ENCODE peak calls at places on chromosomes 5 and 9, in seven cellular contexts. One of them, this sample, is unnamed.

GRCh38 chr5:42982107-42982622 is 58.0 kb downstream of the ANXA2R start:
- DNase-seq in left colon: no peak
- DNase-seq in RCC 7860: no peak
- DNase-seq in kidney glomerular epithelial cell: no peak
- DNase-seq in HEK293T: no peak
- DNase-seq in ELR: no peak
- DNase-seq in CD8-positive, alpha-beta T cell: no peak
- DNase-seq in this sample: no peak

GRCh38 chr5:61860978-61861377 is 445.0 kb upstream of the KIF2A start:
- DNase-seq in left colon: no peak
- DNase-seq in RCC 7860: no peak
- DNase-seq in kidney glomerular epithelial cell: no peak
- DNase-seq in HEK293T: no peak
- DNase-seq in ELR: no peak
- DNase-seq in CD8-positive, alpha-beta T cell: no peak
- DNase-seq in this sample: no peak

GRCh38 chr5:2251751-2252150 is 369.0 kb upstream of the IRX4 start:
- DNase-seq in left colon: no peak
- DNase-seq in RCC 7860: no peak
- DNase-seq in kidney glomerular epithelial cell: no peak
- DNase-seq in HEK293T: no peak
- DNase-seq in ELR: no peak
- DNase-seq in CD8-positive, alpha-beta T cell: no peak
- DNase-seq in this sample: no peak

GRCh38 chr5:80198399-80198798 is 57.4 kb downstream of the SERINC5 start:
- DNase-seq in left colon: no peak
- DNase-seq in RCC 7860: no peak
- DNase-seq in kidney glomerular epithelial cell: no peak
- DNase-seq in HEK293T: no peak
- DNase-seq in ELR: no peak
- DNase-seq in CD8-positive, alpha-beta T cell: no peak
- DNase-seq in this sample: no peak

GRCh38 chr5:136034976-136035375 is 6.2 kb downstream of the TGFBI start:
- DNase-seq in left colon: no peak
- DNase-seq in RCC 7860: no peak
- DNase-seq in kidney glomerular epithelial cell: no peak
- DNase-seq in HEK293T: no peak
- DNase-seq in ELR: no peak
- DNase-seq in CD8-positive, alpha-beta T cell: no peak
- DNase-seq in this sample: no peak

GRCh38 chr9:38182321-38182720 is 113.3 kb upstream of the SHB start:
- DNase-seq in left colon: no peak
- DNase-seq in RCC 7860: no peak
- DNase-seq in kidney glomerular epithelial cell: no peak
- DNase-seq in HEK293T: no peak
- DNase-seq in ELR: no peak
- DNase-seq in CD8-positive, alpha-beta T cell: no peak
- DNase-seq in this sample: no peak

GRCh38 chr5:179339996-179340395 is 5.3 kb downstream of the ADAMTS2 start:
- DNase-seq in left colon: no peak
- DNase-seq in RCC 7860: no peak
- DNase-seq in kidney glomerular epithelial cell: no peak
- DNase-seq in HEK293T: no peak
- DNase-seq in ELR: no peak
- DNase-seq in CD8-positive, alpha-beta T cell: no peak
- DNase-seq in this sample: no peak

GRCh38 chr9:129574911-129575574 is 45.9 kb downstream of the C9orf50 start:
- DNase-seq in left colon: no peak
- DNase-seq in RCC 7860: no peak
- DNase-seq in kidney glomerular epithelial cell: no peak
- DNase-seq in HEK293T: no peak
- DNase-seq in ELR: peak; percentile 76
- DNase-seq in CD8-positive, alpha-beta T cell: no peak
- DNase-seq in this sample: no peak

GRCh38 chr9:133897675-133898074 is 94.4 kb downstream of the VAV2 start:
- DNase-seq in left colon: no peak
- DNase-seq in RCC 7860: no peak
- DNase-seq in kidney glomerular epithelial cell: no peak
- DNase-seq in HEK293T: no peak
- DNase-seq in ELR: no peak
- DNase-seq in CD8-positive, alpha-beta T cell: no peak
- DNase-seq in this sample: no peak

This sample was measured in lung microvascular endothelial cell.